ENCODE peak calls at places on chromosomes 5 and 9, in ten cellular contexts. Y, S, G, E, Z, K, B, V, C and F are unnamed samples.

GRCh38 chr5:91361055-91361701 is 21.9 kb downstream of the ARRDC3 start:
- DNase-seq in G (no peak), Z (peak), V (no peak), B (no peak), E (no peak), C (no peak), K (no peak), Y (no peak), S (no peak), F (no peak)

GRCh38 chr5:14167211-14167845 is 24.2 kb downstream of the TRIO start:
- DNase-seq in K (no peak), B (no peak), Y (no peak), S (no peak), G (peak), Z (peak), E (no peak), C (no peak), V (no peak), F (no peak)

GRCh38 chr9:109113892-109114609 is 5.7 kb downstream of the TMEM245 start:
- DNase-seq in K (no peak), V (no peak), B (no peak), Z (no peak), G (no peak), Y (no peak), S (no peak), E (peak), C (no peak), F (no peak)

GRCh38 chr5:110726249-110727024 is at the start of gene TMEM232:
- DNase-seq in B (peak), Y (peak), K (no peak), C (peak), G (peak), S (peak), Z (no peak), V (peak), E (peak), F (peak)

GRCh38 chr5:151448038-151448985 is 909 bp downstream of the SLC36A1 start:
- DNase-seq in G (peak), V (no peak), B (no peak), K (no peak), S (no peak), Y (no peak), C (peak), Z (peak), E (peak), F (no peak)

GRCh38 chr9:22214021-22214420 is 204.9 kb upstream of the CDKN2B start:
- DNase-seq in G (no peak), B (no peak), Y (no peak), K (no peak), V (no peak), S (no peak), E (no peak), Z (no peak), C (no peak), F (no peak)

GRCh38 chr5:168342985-168343384 is 51.5 kb downstream of the WWC1 start:
- DNase-seq in S (no peak), Z (no peak), G (no peak), E (no peak), Y (no peak), B (no peak), K (no peak), C (no peak), V (no peak), F (no peak)

GRCh38 chr5:72106922-72107873 is at the start of gene MAP1B:
- DNase-seq in Y (peak), C (no peak), G (peak), K (peak), V (no peak), Z (peak), E (peak), B (peak), S (peak), F (peak)

GRCh38 chr5:51156838-51157237 is 226.4 kb upstream of the ISL1 start:
- DNase-seq in V (no peak), Z (no peak), Y (no peak), K (no peak), B (no peak), E (no peak), C (no peak), G (no peak), S (no peak), F (no peak)

GRCh38 chr5:146009020-146009419 is 72.6 kb downstream of the SH3RF2 start:
- DNase-seq in E (no peak), S (no peak), B (no peak), G (no peak), Z (no peak), C (no peak), K (no peak), Y (no peak), V (no peak), F (no peak)

GRCh38 chr5:43428034-43428712 is 16.0 kb upstream of the CCL28 start:
- DNase-seq in B (no peak), Z (no peak), C (no peak), V (peak), K (no peak), E (peak), G (no peak), Y (no peak), S (no peak), F (no peak)

GRCh38 chr5:173973614-173973969 is 15.4 kb upstream of the C5orf47 start:
- DNase-seq in B (no peak), S (no peak), K (no peak), E (peak), G (peak), Z (no peak), V (no peak), Y (no peak), C (peak), F (no peak)

GRCh38 chr5:177116631-177117373 is 16.8 kb upstream of the NSD1 start:
- DNase-seq in Y (no peak), V (peak), K (peak), Z (no peak), S (peak), E (peak), B (peak), C (peak), G (peak), F (peak)

GRCh38 chr5:60494635-60495034 is 205.3 kb downstream of the DEPDC1B start:
- DNase-seq in Z (no peak), V (no peak), C (no peak), E (no peak), S (no peak), K (no peak), Y (no peak), G (no peak), B (no peak), F (no peak)

GRCh38 chr5:32785639-32786216 is 74.6 kb downstream of the NPR3 start:
- DNase-seq in Y (no peak), V (no peak), G (no peak), E (no peak), S (no peak), C (no peak), K (no peak), Z (no peak), B (no peak), F (no peak)

GRCh38 chr5:78360674-78361225 is 333 bp downstream of the SCAMP1 start:
- DNase-seq in V (peak), Y (peak), E (peak), C (peak), Z (no peak), G (peak), K (peak), B (peak), S (peak), F (peak)

GRCh38 chr9:97793067-97793466 is 60.0 kb upstream of the FOXE1 start:
- DNase-seq in S (no peak), E (no peak), C (no peak), Y (no peak), B (no peak), G (no peak), K (no peak), Z (no peak), V (no peak), F (no peak)

GRCh38 chr9:19988281-19988680 is 199.4 kb upstream of the SLC24A2 start:
- DNase-seq in Y (no peak), Z (no peak), C (no peak), B (no peak), V (no peak), K (no peak), S (no peak), E (no peak), G (no peak), F (no peak)

GRCh38 chr5:132070460-132071337 is 2.9 kb upstream of the CSF2 start:
- DNase-seq in E (no peak), C (no peak), Z (peak), V (no peak), Y (no peak), K (no peak), S (no peak), B (no peak), G (no peak), F (no peak)

GRCh38 chr9:94086468-94086867 is 2.2 kb downstream of the PTPDC1 start:
- DNase-seq in K (no peak), E (no peak), C (no peak), B (no peak), Z (no peak), Y (no peak), G (no peak), S (no peak), V (no peak), F (no peak)

GRCh38 chr5:71860048-71860447 is 141.0 kb downstream of the CARTPT start:
- DNase-seq in Z (no peak), B (no peak), V (no peak), K (no peak), E (no peak), S (no peak), C (no peak), Y (no peak), G (no peak), F (no peak)

GRCh38 chr9:134959126-134959970 is 41.6 kb upstream of the FCN1 start:
- DNase-seq in K (no peak), B (no peak), G (no peak), E (no peak), Y (no peak), C (no peak), V (no peak), Z (no peak), S (peak), F (no peak)

GRCh38 chr5:38104497-38105230 is 153.7 kb upstream of the EGFLAM start:
- DNase-seq in Y (no peak), E (no peak), K (no peak), V (no peak), S (no peak), Z (no peak), B (no peak), C (no peak), G (no peak), F (no peak)

GRCh38 chr5:24681106-24681505 is 36.3 kb upstream of the CDH10 start:
- DNase-seq in K (no peak), G (no peak), C (no peak), Z (no peak), B (no peak), S (no peak), E (no peak), V (no peak), Y (no peak), F (no peak)

GRCh38 chr5:147169399-147169798 is 65.4 kb upstream of the STK32A start:
- DNase-seq in S (no peak), E (peak), Z (no peak), C (no peak), K (no peak), V (no peak), B (no peak), G (peak), Y (no peak), F (no peak)

GRCh38 chr9:100445161-100445902 is 18.4 kb downstream of the MSANTD3 start:
- DNase-seq in K (no peak), B (no peak), Y (no peak), S (no peak), E (no peak), V (no peak), C (no peak), Z (no peak), G (no peak), F (no peak)

GRCh38 chr5:91955610-91956009 is 572.5 kb upstream of the ARRDC3 start:
- DNase-seq in C (no peak), S (no peak), E (peak), V (no peak), Y (no peak), K (no peak), B (no peak), Z (no peak), G (no peak), F (peak)

GRCh38 chr5:122492675-122493074 is 180.6 kb downstream of the SNCAIP start:
- DNase-seq in G (no peak), V (no peak), K (no peak), Y (no peak), S (no peak), Z (peak), B (no peak), E (no peak), C (no peak), F (no peak)

GRCh38 chr5:69367697-69368279 is 1.5 kb downstream of the AK6 start:
- DNase-seq in S (no peak), V (no peak), C (no peak), Z (peak), E (no peak), B (no peak), G (no peak), K (no peak), Y (no peak), F (no peak)

GRCh38 chr9:33448159-33448511 is 742 bp upstream of the AQP3 start:
- DNase-seq in V (no peak), Z (no peak), G (no peak), B (no peak), K (no peak), S (no peak), C (no peak), Y (no peak), E (peak), F (no peak)

GRCh38 chr5:172699999-172700685 is 59.1 kb downstream of the NEURL1B start:
- DNase-seq in Y (no peak), C (no peak), G (no peak), Z (no peak), S (peak), E (no peak), B (no peak), V (no peak), K (no peak), F (peak)

GRCh38 chr9:4713849-4714248 is 27.2 kb downstream of the AK3 start:
- DNase-seq in V (no peak), Z (peak), K (no peak), B (no peak), Y (no peak), C (no peak), S (no peak), E (no peak), G (no peak), F (no peak)

DNA sequence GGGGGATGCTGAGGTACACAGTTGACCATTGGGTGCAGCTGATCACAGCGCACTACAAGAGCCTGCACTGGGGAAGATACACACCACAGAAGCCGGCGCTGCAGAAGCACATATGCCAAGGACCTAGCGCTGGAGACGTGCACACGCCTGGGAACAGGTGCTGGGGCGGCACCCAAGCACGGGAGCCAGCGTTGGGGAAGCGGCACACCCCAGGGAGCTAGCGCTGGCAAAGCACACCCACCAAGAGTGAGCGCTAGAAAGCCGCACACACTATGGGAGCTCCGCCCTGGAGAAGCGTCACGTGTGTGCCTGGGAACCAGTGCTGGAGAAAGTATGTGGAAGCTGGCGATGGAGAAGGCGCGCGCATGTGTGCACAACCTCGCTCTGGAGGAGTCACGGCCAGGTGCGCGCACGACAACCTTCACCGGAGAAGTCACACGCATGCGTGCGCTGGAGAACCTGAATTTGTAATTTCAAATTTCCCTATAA is 4.5 kb downstream of the FANCC start:
- DNase-seq in K (peak), Y (peak), E (peak), Z (peak), C (peak), G (peak), S (peak), B (peak), V (peak), F (peak)
- TF ChIP-seq POLR2A in K (no peak), Y (no peak), E (peak), Z (no peak), C (no peak), G (no peak), S (no peak), B (no peak), V (no peak), F (no peak)

GRCh38 chr5:113256671-113257452 is 177.9 kb downstream of the TSSK1B start:
- DNase-seq in S (no peak), C (no peak), E (no peak), B (no peak), Z (no peak), G (no peak), Y (no peak), V (no peak), K (no peak), F (no peak)

GRCh38 chr5:113255105-113255504 is 179.7 kb downstream of the TSSK1B start:
- DNase-seq in G (no peak), E (no peak), B (no peak), V (no peak), C (no peak), Z (no peak), Y (no peak), K (no peak), S (no peak), F (no peak)

GRCh38 chr5:113262674-113263073 is 172.1 kb downstream of the TSSK1B start:
- DNase-seq in V (no peak), E (no peak), C (no peak), B (no peak), Z (no peak), S (no peak), K (no peak), G (no peak), Y (no peak), F (no peak)

GRCh38 chr5:113255579-113256210 is 179.1 kb downstream of the TSSK1B start:
- DNase-seq in E (no peak), B (no peak), K (no peak), Y (no peak), S (no peak), C (no peak), Z (no peak), G (no peak), V (no peak), F (no peak)

DNA sequence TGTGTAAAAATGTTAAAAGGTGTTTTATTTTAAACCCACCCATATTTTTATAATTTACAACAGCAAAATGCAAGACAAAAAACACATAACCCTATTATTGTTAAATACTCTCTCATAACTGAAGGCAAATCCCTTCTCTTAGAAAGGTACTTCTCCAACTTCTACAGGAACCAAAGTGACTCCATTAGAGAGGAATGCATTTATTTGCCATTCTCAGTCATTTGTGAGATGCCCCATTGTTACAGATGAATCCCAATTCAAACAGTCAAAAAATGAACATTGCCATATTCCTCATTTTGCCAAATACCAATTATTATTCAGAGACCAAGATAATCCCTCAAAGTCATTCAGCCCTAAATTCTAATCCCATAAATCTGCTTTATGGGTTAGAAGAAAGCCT is 175.8 kb downstream of the TSSK1B start:
- DNase-seq in B (no peak), E (no peak), S (no peak), C (no peak), Z (no peak), Y (no peak), K (no peak), V (no peak), G (no peak), F (no peak)
- TF ChIP-seq POLR2A in B (no peak), E (no peak), S (no peak), C (no peak), Z (no peak), Y (no peak), K (no peak), V (no peak), G (no peak), F (no peak)

DNA sequence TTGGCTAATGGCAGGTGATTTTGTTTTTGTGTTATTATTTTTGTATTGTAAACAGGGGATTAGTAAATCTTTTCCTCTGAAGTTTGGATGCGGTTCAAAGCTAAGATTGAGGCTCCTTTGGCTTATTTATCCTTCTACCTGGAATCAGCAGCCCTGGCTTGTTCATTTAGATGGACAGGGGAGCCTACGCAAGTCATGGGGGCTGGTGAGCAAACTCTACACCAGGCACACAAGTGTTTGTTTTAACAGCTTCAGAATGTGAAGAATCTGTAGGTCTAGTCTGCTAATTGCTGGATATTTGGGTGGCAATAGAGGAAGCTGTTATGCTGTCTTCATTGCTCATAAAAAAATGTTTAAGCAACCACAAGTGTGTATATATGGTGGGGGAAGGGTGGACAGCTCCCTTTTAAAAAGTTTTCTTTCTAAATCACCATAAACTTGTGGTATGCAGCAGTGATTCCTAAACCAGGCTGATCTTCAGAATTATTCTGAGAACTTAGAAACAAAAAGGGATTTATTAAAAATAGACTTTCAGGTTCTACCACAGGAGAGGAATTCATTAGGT is 20.7 kb downstream of the ZNF462 start:
- DNase-seq in E (no peak), S (no peak), Y (no peak), Z (peak), C (no peak), V (no peak), K (no peak), G (no peak), B (no peak), F (no peak)
- TF ChIP-seq POLR2A in E (no peak), S (no peak), Y (no peak), Z (no peak), C (no peak), V (no peak), K (no peak), G (no peak), B (no peak), F (no peak)

GRCh38 chr9:127608104-127608966 is 3.7 kb upstream of the STXBP1 start:
- DNase-seq in V (peak), S (peak), Y (peak), B (peak), C (peak), Z (peak), G (peak), E (peak), K (peak), F (peak)

GRCh38 chr9:127612993-127613954 is 1.2 kb downstream of the STXBP1 start:
- DNase-seq in S (peak), C (peak), E (peak), B (peak), Z (peak), G (peak), K (no peak), V (peak), Y (peak), F (peak)

GRCh38 chr9:127614961-127615360 is 2.9 kb downstream of the STXBP1 start:
- DNase-seq in K (no peak), V (no peak), Y (no peak), G (peak), E (no peak), Z (no peak), B (no peak), C (no peak), S (no peak), F (no peak)

DNA sequence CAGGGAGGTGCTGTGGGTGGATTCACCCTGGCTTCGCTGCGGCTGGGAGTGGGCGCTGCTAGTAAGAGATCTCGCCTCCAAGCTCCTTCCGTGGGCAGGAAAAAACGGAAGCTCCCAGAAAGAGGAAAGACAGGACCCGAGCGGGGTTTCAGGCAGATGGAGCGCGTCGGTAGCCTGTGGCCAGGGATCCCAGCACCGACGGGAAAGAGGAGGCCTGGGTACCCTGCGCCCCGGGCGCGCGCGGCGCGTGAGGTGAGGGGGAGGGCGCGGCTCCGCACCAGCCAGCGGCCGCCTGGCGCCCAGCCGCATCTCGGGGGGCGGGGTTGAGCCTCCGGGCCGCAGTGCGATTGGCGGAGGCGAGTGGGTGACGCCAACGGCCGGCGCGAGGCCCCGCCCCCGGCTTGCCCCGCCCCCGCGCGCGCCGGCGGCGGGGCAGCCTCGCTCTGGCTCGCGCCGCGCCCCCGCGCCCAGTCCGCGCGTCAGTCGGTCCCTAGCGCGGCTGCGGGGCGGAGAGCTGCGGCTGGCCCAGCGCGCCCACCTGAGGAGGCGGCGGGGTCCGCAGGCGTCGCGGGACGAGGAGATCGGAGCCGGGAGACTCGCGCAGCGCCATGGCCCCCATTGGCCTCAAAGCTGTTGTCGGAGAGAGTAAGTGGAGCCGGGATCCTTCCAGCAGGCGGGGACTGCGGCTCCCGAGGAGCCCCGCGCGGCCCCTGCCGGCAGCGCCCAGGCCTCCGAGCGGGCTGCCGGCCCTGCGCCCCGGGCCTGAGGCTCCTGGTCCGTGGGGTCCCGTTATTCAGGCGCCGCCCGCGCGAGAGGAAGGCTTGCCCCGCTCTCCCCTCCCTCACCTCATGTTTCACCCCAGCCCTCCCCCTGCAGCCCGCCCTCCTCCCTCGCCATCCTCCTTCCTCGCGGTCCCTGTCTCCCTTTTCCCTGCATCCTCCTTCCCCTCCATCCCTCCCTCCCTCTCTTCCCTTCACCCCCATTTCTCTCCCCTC is at the start of gene STXBP1:
- DNase-seq in V (peak), K (peak), G (peak), S (peak), Y (peak), Z (peak), E (peak), C (peak), B (peak), F (peak)
- TF ChIP-seq POLR2A in V (no peak), K (no peak), G (peak), S (peak), Y (peak), Z (peak), E (peak), C (no peak), B (peak), F (no peak)